ENCODE peak calls at places on chromosomes 6 and 20, in four cellular contexts. One of them, this sample, is unnamed.

GRCh38 chr6:27889275-27889627 is 22.9 kb downstream of the OR2B2 start:
- DNase-seq in GM13976: no peak
- DNase-seq in HFF-Myc: no peak
- DNase-seq in cardiac muscle cell: no peak
- DNase-seq in this sample: no peak

GRCh38 chr6:27986928-27987725 is 30.1 kb downstream of the OR2B6 start:
- DNase-seq in GM13976: no peak
- DNase-seq in HFF-Myc: no peak
- DNase-seq in cardiac muscle cell: no peak
- DNase-seq in this sample: no peak

GRCh38 chr6:30836431-30836866 is 47.9 kb upstream of the DDR1 start:
- DNase-seq in GM13976: no peak
- DNase-seq in HFF-Myc: no peak
- DNase-seq in cardiac muscle cell: no peak
- DNase-seq in this sample: no peak

GRCh38 chr6:46170357-46171289 is at the start of gene ENPP5:
- DNase-seq in GM13976: peak; percentile 89
- DNase-seq in HFF-Myc: no peak
- DNase-seq in cardiac muscle cell: peak; percentile 93
- DNase-seq in this sample: peak; percentile 70

GRCh38 chr6:39865011-39865888 is 69.0 kb downstream of the MOCS1 start:
- DNase-seq in GM13976: peak; percentile 78
- DNase-seq in HFF-Myc: peak; percentile 36
- DNase-seq in cardiac muscle cell: peak; percentile 63
- DNase-seq in this sample: peak; percentile 68

GRCh38 chr20:22958390-22958789 is 76.7 kb upstream of the SSTR4 start:
- DNase-seq in GM13976: no peak
- DNase-seq in HFF-Myc: no peak
- DNase-seq in cardiac muscle cell: no peak
- DNase-seq in this sample: no peak

GRCh38 chr20:44274303-44275017 is 27.4 kb downstream of the GDAP1L1 start:
- DNase-seq in GM13976: no peak
- DNase-seq in HFF-Myc: no peak
- DNase-seq in cardiac muscle cell: no peak
- DNase-seq in this sample: no peak

GRCh38 chr6:18323935-18324707 is 59.8 kb upstream of the DEK start:
- DNase-seq in GM13976: peak; percentile 68
- DNase-seq in HFF-Myc: no peak
- DNase-seq in cardiac muscle cell: peak; percentile 72
- DNase-seq in this sample: peak; percentile 60

GRCh38 chr6:109349419-109349987 is 32.8 kb downstream of the CD164 start:
- DNase-seq in GM13976: no peak
- DNase-seq in HFF-Myc: peak; percentile 31
- DNase-seq in cardiac muscle cell: peak; percentile 26
- DNase-seq in this sample: no peak

GRCh38 chr20:58103961-58104360 is 124.5 kb downstream of the ANKRD60 start:
- DNase-seq in GM13976: no peak
- DNase-seq in HFF-Myc: no peak
- DNase-seq in cardiac muscle cell: no peak
- DNase-seq in this sample: no peak

GRCh38 chr20:32580970-32581838 is 3.9 kb downstream of the NOL4L start:
- DNase-seq in GM13976: no peak
- DNase-seq in HFF-Myc: no peak
- DNase-seq in cardiac muscle cell: peak; percentile 67
- DNase-seq in this sample: no peak

GRCh38 chr20:25139061-25139705 is 56.3 kb upstream of the ENTPD6 start:
- DNase-seq in GM13976: no peak
- DNase-seq in HFF-Myc: no peak
- DNase-seq in cardiac muscle cell: peak; percentile 22
- DNase-seq in this sample: no peak

GRCh38 chr6:115613488-115613887 is 447.2 kb downstream of the FRK start:
- DNase-seq in GM13976: no peak
- DNase-seq in HFF-Myc: peak; percentile 89
- DNase-seq in cardiac muscle cell: no peak
- DNase-seq in this sample: no peak

GRCh38 chr20:37804584-37805566 is 98.1 kb upstream of the VSTM2L start:
- DNase-seq in GM13976: peak; percentile 27
- DNase-seq in HFF-Myc: no peak
- DNase-seq in cardiac muscle cell: no peak
- DNase-seq in this sample: peak; percentile 49

GRCh38 chr20:46872315-46873211 is 22.1 kb upstream of the EYA2 start:
- DNase-seq in GM13976: no peak
- DNase-seq in HFF-Myc: no peak
- DNase-seq in cardiac muscle cell: no peak
- DNase-seq in this sample: no peak

GRCh38 chr20:57090590-57091560 is 175.6 kb downstream of the BMP7 start:
- DNase-seq in GM13976: no peak
- DNase-seq in HFF-Myc: no peak
- DNase-seq in cardiac muscle cell: no peak
- DNase-seq in this sample: no peak

GRCh38 chr6:25606151-25606550 is 45.9 kb upstream of the SCGN start:
- DNase-seq in GM13976: no peak
- DNase-seq in HFF-Myc: no peak
- DNase-seq in cardiac muscle cell: no peak
- DNase-seq in this sample: no peak

GRCh38 chr6:17494177-17494576 is 100.8 kb downstream of the CAP2 start:
- DNase-seq in GM13976: no peak
- DNase-seq in HFF-Myc: no peak
- DNase-seq in cardiac muscle cell: no peak
- DNase-seq in this sample: no peak

GRCh38 chr20:20487811-20488210 is 119.9 kb downstream of the INSM1 start:
- DNase-seq in GM13976: no peak
- DNase-seq in HFF-Myc: no peak
- DNase-seq in cardiac muscle cell: no peak
- DNase-seq in this sample: no peak

GRCh38 chr20:56440346-56441007 is 27.9 kb upstream of the RTF2 start:
- DNase-seq in GM13976: peak; percentile 68
- DNase-seq in HFF-Myc: no peak
- DNase-seq in cardiac muscle cell: no peak
- DNase-seq in this sample: peak; percentile 55

GRCh38 chr6:16766836-16767745 is 5.8 kb upstream of the ATXN1 start:
- DNase-seq in GM13976: no peak
- DNase-seq in HFF-Myc: no peak
- DNase-seq in cardiac muscle cell: no peak
- DNase-seq in this sample: no peak

GRCh38 chr6:89356644-89357043 is 4.1 kb upstream of the UBE2J1 start:
- DNase-seq in GM13976: no peak
- DNase-seq in HFF-Myc: no peak
- DNase-seq in cardiac muscle cell: no peak
- DNase-seq in this sample: peak; percentile 27

GRCh38 chr20:38853759-38854158 is 48.3 kb downstream of the PPP1R16B start:
- DNase-seq in GM13976: no peak
- DNase-seq in HFF-Myc: no peak
- DNase-seq in cardiac muscle cell: no peak
- DNase-seq in this sample: no peak
- TF ChIP-seq CTCF in GM13976: no peak
- TF ChIP-seq CTCF in HFF-Myc: no peak
- TF ChIP-seq CTCF in cardiac muscle cell: no peak
- TF ChIP-seq CTCF in this sample: no peak

DNA sequence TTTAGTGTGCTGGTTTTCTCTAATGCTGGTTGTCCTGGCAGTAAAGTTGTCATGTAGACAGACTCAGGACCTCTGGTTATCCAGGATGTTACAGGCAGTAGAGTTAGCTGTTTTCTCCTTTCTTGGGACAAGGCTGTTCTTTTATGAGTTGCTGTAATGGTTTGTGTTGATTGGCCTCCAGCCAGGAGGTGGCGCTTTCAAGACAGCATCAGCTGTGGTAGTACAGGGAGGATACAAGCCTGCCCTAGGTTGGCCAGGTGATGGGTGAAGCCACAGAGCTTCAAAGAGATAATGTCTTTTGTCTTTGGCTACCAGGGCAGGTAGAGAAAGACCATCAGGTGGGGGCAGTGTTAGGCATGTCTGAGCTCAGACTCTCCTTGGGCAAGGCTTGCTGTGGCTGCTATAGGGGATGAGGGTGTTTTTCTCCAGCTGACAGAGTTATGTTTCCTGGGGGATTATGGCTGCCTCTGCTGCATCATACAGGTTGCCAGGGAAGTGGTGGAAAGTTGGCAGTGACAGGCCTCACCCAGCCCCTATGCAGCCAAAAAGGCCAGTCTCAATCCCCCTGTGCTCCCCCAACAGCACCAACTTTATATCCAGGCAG is 127.2 kb upstream of the TAB2 start:
- DNase-seq in GM13976: no peak
- DNase-seq in HFF-Myc: no peak
- DNase-seq in cardiac muscle cell: no peak
- DNase-seq in this sample: no peak
- TF ChIP-seq CTCF in GM13976: no peak
- TF ChIP-seq CTCF in HFF-Myc: peak; percentile 10
- TF ChIP-seq CTCF in cardiac muscle cell: no peak
- TF ChIP-seq CTCF in this sample: peak; percentile 45

GRCh38 chr6:119343167-119343566 is 6.4 kb downstream of the MAN1A1 start:
- DNase-seq in GM13976: no peak
- DNase-seq in HFF-Myc: no peak
- DNase-seq in cardiac muscle cell: no peak
- DNase-seq in this sample: no peak
- TF ChIP-seq CTCF in GM13976: peak; percentile 3
- TF ChIP-seq CTCF in HFF-Myc: no peak
- TF ChIP-seq CTCF in cardiac muscle cell: no peak
- TF ChIP-seq CTCF in this sample: no peak

GRCh38 chr6:168201799-168202198 is 117.8 kb downstream of the DACT2 start:
- DNase-seq in GM13976: no peak
- DNase-seq in HFF-Myc: no peak
- DNase-seq in cardiac muscle cell: no peak
- DNase-seq in this sample: no peak

GRCh38 chr6:168198302-168199180 is 119.5 kb upstream of the FRMD1 start:
- DNase-seq in GM13976: no peak
- DNase-seq in HFF-Myc: no peak
- DNase-seq in cardiac muscle cell: no peak
- DNase-seq in this sample: no peak

GRCh38 chr6:168200571-168201134 is 118.9 kb downstream of the DACT2 start:
- DNase-seq in GM13976: no peak
- DNase-seq in HFF-Myc: no peak
- DNase-seq in cardiac muscle cell: no peak
- DNase-seq in this sample: no peak

GRCh38 chr6:168197636-168198301 is 118.8 kb upstream of the FRMD1 start:
- DNase-seq in GM13976: no peak
- DNase-seq in HFF-Myc: no peak
- DNase-seq in cardiac muscle cell: no peak
- DNase-seq in this sample: no peak

DNA sequence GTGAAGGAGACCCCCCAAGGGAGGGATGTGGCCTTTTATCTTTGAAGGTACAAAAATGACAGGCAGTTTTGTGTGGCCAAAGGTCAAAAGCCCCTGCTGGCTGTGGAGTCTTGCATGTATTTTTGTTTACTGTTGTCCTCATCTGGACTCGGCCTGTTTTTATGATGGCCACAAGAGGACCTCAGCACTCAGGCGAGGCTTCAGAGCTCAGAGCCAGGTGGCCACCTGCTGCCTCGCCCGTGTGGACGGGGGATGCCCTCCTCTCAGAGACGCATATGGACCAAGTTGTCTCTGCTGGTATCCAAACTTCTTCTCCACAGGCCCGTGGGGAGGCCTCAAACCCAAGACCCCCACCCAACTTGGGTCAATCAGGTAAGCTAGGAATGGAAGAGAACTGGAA is 118.2 kb downstream of the DACT2 start:
- DNase-seq in GM13976: no peak
- DNase-seq in HFF-Myc: no peak
- DNase-seq in cardiac muscle cell: no peak
- DNase-seq in this sample: no peak
- TF ChIP-seq CTCF in GM13976: no peak
- TF ChIP-seq CTCF in HFF-Myc: no peak
- TF ChIP-seq CTCF in cardiac muscle cell: peak; percentile 42
- TF ChIP-seq CTCF in this sample: no peak

GRCh38 chr6:145704153-145704781 is 31.1 kb downstream of the EPM2A start:
- DNase-seq in GM13976: no peak
- DNase-seq in HFF-Myc: no peak
- DNase-seq in cardiac muscle cell: peak; percentile 9
- DNase-seq in this sample: peak; percentile 5
- TF ChIP-seq CTCF in GM13976: no peak
- TF ChIP-seq CTCF in HFF-Myc: peak; percentile 16
- TF ChIP-seq CTCF in cardiac muscle cell: peak; percentile 43
- TF ChIP-seq CTCF in this sample: no peak

DNA sequence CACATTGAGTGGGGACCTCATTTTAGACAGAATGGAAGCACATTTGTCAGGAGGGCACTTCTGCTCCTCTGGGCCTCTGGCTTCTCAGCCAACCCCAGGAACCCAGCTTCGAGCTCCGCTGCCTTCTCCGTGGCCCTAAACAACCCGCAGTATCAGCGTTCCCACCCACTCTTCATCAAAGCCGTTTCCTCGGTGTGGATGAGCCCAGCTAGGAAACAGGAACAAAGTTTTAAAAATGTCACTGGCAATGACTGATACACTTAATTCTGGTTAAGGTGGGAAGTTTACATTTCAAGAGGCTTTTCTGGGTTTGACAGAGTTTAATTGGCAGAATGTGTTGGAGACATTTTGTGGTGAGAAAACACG is 169.4 kb upstream of the PDE10A start:
- DNase-seq in GM13976: no peak
- DNase-seq in HFF-Myc: no peak
- DNase-seq in cardiac muscle cell: no peak
- DNase-seq in this sample: no peak
- TF ChIP-seq CTCF in GM13976: no peak
- TF ChIP-seq CTCF in HFF-Myc: no peak
- TF ChIP-seq CTCF in cardiac muscle cell: no peak
- TF ChIP-seq CTCF in this sample: no peak

DNA sequence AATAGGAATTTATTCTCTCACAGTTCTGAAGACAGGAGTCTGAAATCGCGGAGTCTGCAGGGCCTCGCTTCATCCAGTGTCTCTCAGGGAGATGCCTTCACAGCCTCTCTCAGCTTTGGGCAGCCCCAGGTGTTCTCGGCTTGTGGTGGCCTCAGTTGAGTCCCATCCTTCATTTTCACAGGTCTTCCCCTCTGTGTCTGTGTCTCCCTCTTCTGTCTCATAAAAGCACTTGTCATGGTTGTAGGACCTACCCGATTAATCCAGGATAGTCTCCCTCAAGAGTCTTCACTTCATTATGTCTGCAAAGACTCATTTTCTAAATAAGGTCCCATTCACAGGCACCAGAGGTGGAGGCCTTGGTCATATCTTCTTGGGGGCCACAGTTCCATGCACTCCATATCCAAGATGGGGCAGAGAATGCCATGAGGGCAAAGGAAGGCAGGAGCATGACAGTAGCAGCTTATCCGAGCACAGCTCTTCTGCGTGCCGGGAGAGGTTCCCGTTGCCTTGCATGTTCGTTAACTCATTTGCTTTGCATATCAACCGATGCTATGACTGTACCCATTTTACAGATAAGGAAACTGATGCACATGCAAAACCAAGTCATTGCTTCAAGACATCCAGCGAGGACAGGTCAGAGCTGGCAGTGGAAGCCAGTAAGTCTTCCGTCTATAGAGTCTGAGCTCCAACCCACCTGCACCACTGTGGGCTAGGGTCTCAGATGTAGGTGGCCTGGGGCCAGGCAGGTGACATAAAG is 363.8 kb upstream of the SULF2 start:
- DNase-seq in GM13976: peak; percentile 36
- DNase-seq in HFF-Myc: no peak
- DNase-seq in cardiac muscle cell: no peak
- DNase-seq in this sample: no peak
- TF ChIP-seq CTCF in GM13976: no peak
- TF ChIP-seq CTCF in HFF-Myc: no peak
- TF ChIP-seq CTCF in cardiac muscle cell: no peak
- TF ChIP-seq CTCF in this sample: no peak